ENCODE peak calls at places on chromosomes 16 and 17, in seven cellular contexts. F is A549, M is endothelial cell of umbilical vein, U is HCT116, Q is tibial nerve, K is adrenal gland, J is heart left ventricle. N is an unnamed sample.

GRCh38 chr17:43953746-43954145 is at the start of gene PYY:
- DNase-seq in U (no peak), K (no peak), Q (no peak), M (no peak), F (no peak), J (no peak), N (no peak)

GRCh38 chr17:50620848-50621247 is 13.8 kb upstream of the ABCC3 start:
- DNase-seq in K (no peak), J (no peak), U (no peak), M (no peak), F (no peak), Q (no peak), N (no peak)

GRCh38 chr16:50744911-50745310 is 3.0 kb downstream of the CYLD start:
- DNase-seq in M (peak; percentile 14), J (no peak), Q (no peak), F (no peak), U (no peak), K (no peak), N (no peak)

GRCh38 chr17:77901476-77901875 is 57.0 kb upstream of the TNRC6C start:
- DNase-seq in U (no peak), M (no peak), K (no peak), F (no peak), J (no peak), Q (no peak), N (no peak)

GRCh38 chr16:57519796-57520360 is 16.5 kb downstream of the CCDC102A start:
- DNase-seq in M (peak; percentile 59), Q (peak; percentile 80), U (peak; percentile 41), F (peak; percentile 91), K (peak; percentile 68), J (peak; percentile 82), N (peak; percentile 36)

GRCh38 chr16:29813644-29814562 is 1.9 kb downstream of the PRRT2 start:
- DNase-seq in J (no peak), Q (no peak), U (no peak), F (no peak), K (peak; percentile 47), M (no peak), N (no peak)

GRCh38 chr16:3038256-3038655 is 1.5 kb upstream of the BICDL2 start:
- DNase-seq in J (no peak), M (no peak), Q (no peak), U (no peak), F (no peak), K (no peak), N (no peak)

GRCh38 chr17:72421128-72422092 is 300.6 kb downstream of the SOX9 start:
- DNase-seq in U (peak; percentile 99), M (peak; percentile 80), F (peak; percentile 99), K (no peak), Q (no peak), J (peak; percentile 30), N (no peak)

GRCh38 chr17:6796887-6797490 is 21.0 kb downstream of the FBXO39 start:
- DNase-seq in J (no peak), Q (no peak), M (no peak), F (no peak), K (no peak), U (no peak), N (no peak)

GRCh38 chr17:7391307-7391706 is 3.0 kb downstream of the PLSCR3 start:
- DNase-seq in Q (no peak), U (no peak), F (no peak), J (no peak), M (no peak), K (no peak), N (no peak)

GRCh38 chr16:81551141-81551808 is 106.7 kb downstream of the CMIP start:
- DNase-seq in U (no peak), M (peak; percentile 76), K (no peak), F (no peak), J (no peak), Q (no peak), N (no peak)

GRCh38 chr16:35011-35775 is 18.2 kb downstream of the POLR3K start:
- DNase-seq in U (no peak), F (no peak), K (peak; percentile 21), Q (no peak), J (no peak), M (no peak), N (no peak)

GRCh38 chr17:16911141-16911937 is 60.6 kb downstream of the TNFRSF13B start:
- DNase-seq in K (no peak), Q (no peak), F (no peak), U (no peak), M (peak; percentile 61), J (no peak), N (peak; percentile 77)

GRCh38 chr17:39662551-39663339 is 2.4 kb upstream of the TCAP start:
- DNase-seq in M (no peak), Q (no peak), J (no peak), K (no peak), F (no peak), U (no peak), N (no peak)

GRCh38 chr16:88614818-88615580 is 23.4 kb upstream of the IL17C start:
- DNase-seq in Q (no peak), F (no peak), M (no peak), J (no peak), K (no peak), U (no peak), N (no peak)

GRCh38 chr17:82599674-82600661 is 48.3 kb downstream of the WDR45B start:
- DNase-seq in Q (no peak), J (peak; percentile 21), M (no peak), K (no peak), U (no peak), F (no peak), N (no peak)

GRCh38 chr16:52976539-52977167 is 76.0 kb downstream of the CHD9NB start:
- DNase-seq in J (no peak), U (peak; percentile 7), M (peak; percentile 17), K (no peak), F (peak; percentile 37), Q (peak; percentile 6), N (no peak)

GRCh38 chr17:9228408-9229159 is 207.3 kb downstream of the NTN1 start:
- DNase-seq in M (no peak), K (peak; percentile 60), Q (peak; percentile 54), F (no peak), J (peak; percentile 29), U (no peak), N (peak; percentile 51)

GRCh38 chr17:72887917-72888316 is 204.6 kb downstream of the SLC39A11 start:
- DNase-seq in M (no peak), K (no peak), U (no peak), J (no peak), Q (no peak), F (no peak), N (no peak)

GRCh38 chr16:28537076-28537475 is 1.7 kb downstream of the NUPR1 start:
- DNase-seq in U (no peak), F (no peak), K (no peak), J (no peak), Q (no peak), M (no peak), N (peak; percentile 76)

GRCh38 chr17:51499906-51500305 is 239.6 kb downstream of the UTP18 start:
- DNase-seq in K (no peak), U (no peak), Q (no peak), M (no peak), F (no peak), J (no peak), N (no peak)

GRCh38 chr16:51154271-51155171 is 3.5 kb upstream of the SALL1 start:
- DNase-seq in K (no peak), U (no peak), M (no peak), J (no peak), Q (no peak), F (no peak), N (no peak)

GRCh38 chr16:70750893-70751467 is 50.0 kb downstream of the VAC14 start:
- DNase-seq in F (no peak), Q (peak; percentile 73), M (peak; percentile 90), K (peak; percentile 93), U (no peak), J (peak; percentile 85), N (no peak)

GRCh38 chr16:87387942-87388817 is 4.0 kb upstream of the MAP1LC3B start:
- DNase-seq in K (peak; percentile 99), U (peak; percentile 100), M (peak; percentile 99), J (peak; percentile 96), Q (peak; percentile 92), F (peak; percentile 95), N (peak; percentile 98)

GRCh38 chr16:23587726-23588125 is 8.4 kb downstream of the NDUFAB1 start:
- DNase-seq in U (no peak), Q (no peak), M (no peak), J (no peak), F (no peak), K (no peak), N (no peak)

GRCh38 chr17:76385892-76386786 is 1.7 kb downstream of the SPHK1 start:
- DNase-seq in J (peak; percentile 84), Q (peak; percentile 83), U (peak; percentile 68), K (peak; percentile 78), F (peak; percentile 98), M (peak; percentile 78), N (peak; percentile 61)
- H3K4me3 ChIP-seq in J (peak overlapping the region; percentile 76), Q (peak overlapping the region; percentile 60), U (peak overlapping the region; percentile 37), K (peak overlapping the region; percentile 69), F (peak overlapping the region; percentile 62), M (peak overlapping the region; percentile 68), N (no peak overlapping the region)

DNA sequence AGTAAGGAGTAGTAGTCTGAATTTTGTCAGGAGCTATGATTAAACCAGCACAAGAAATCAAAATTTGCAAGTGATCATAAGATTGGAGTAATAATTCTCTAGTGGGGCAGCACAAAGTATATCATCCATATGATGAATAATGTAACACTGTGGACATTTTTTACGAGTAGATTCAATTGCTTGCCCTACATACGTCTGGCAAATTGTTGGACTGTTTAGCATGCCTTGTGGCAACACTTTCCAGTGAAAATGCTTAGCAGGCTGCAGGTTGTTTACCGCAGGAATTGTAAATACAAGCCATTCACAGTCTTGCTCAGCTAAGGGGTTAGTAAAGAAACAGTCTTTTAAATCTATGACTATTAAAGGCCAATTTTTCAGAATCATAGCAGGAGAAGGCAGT is 35.7 kb downstream of the ATF7IP2 start:
- DNase-seq in J (no peak), M (no peak), K (no peak), Q (no peak), U (no peak), F (no peak), N (no peak)
- TF ChIP-seq POLR2A in J (no peak), M (no peak), K (no peak), Q (no peak), U (no peak), F (no peak), N (no peak)

GRCh38 chr17:55704412-55704811 is 18.3 kb downstream of the TMEM100 start:
- DNase-seq in U (no peak), M (no peak), Q (no peak), K (no peak), F (no peak), J (no peak), N (no peak)
- H3K4me3 ChIP-seq in U (no peak overlapping the region), M (no peak overlapping the region), Q (no peak overlapping the region), K (no peak overlapping the region), F (no peak overlapping the region), J (no peak overlapping the region), N (no peak overlapping the region)

GRCh38 chr17:57462007-57462579 is 205.8 kb downstream of the MSI2 start:
- DNase-seq in U (no peak), M (no peak), K (no peak), J (no peak), F (no peak), Q (no peak), N (no peak)

GRCh38 chr17:57461082-57461481 is 204.8 kb downstream of the MSI2 start:
- DNase-seq in U (no peak), Q (no peak), K (peak; percentile 83), M (no peak), F (no peak), J (no peak), N (no peak)

GRCh38 chr17:57458718-57459285 is 202.5 kb downstream of the MSI2 start:
- DNase-seq in Q (no peak), M (no peak), J (no peak), F (no peak), K (no peak), U (no peak), N (no peak)

GRCh38 chr17:57457188-57457587 is 200.9 kb downstream of the MSI2 start:
- DNase-seq in J (no peak), Q (no peak), F (no peak), M (no peak), U (no peak), K (no peak), N (no peak)

GRCh38 chr17:57459286-57459915 is 203.1 kb downstream of the MSI2 start:
- DNase-seq in J (no peak), M (no peak), K (peak; percentile 39), F (peak; percentile 85), Q (no peak), U (peak; percentile 78), N (no peak)
- TF ChIP-seq POLR2A in J (no peak), M (no peak), K (no peak), F (no peak), Q (no peak), U (no peak), N (no peak)

N was measured in lower leg skin.